ENCODE peak calls at places on chromosome 7, in five cellular contexts. E is D721Med, O is B cell, Q is GM10248, Y is endothelial cell. F is an unnamed sample.

GRCh38 chr7:33986951-33987948 is 81.9 kb downstream of the BMPER start:
- DNase-seq in Y (no peak), E (no peak), O (no peak), Q (no peak), F (no peak)

GRCh38 chr7:98174334-98175259 is 36.6 kb upstream of the BHLHA15 start:
- DNase-seq in Q (no peak), E (no peak), Y (no peak), O (no peak), F (no peak)

GRCh38 chr7:34652784-34653183 is 5.2 kb upstream of the NPSR1 start:
- DNase-seq in E (no peak), Y (no peak), Q (no peak), O (no peak), F (no peak)

GRCh38 chr7:69736411-69736810 is 138.1 kb downstream of the AUTS2 start:
- DNase-seq in Q (no peak), O (no peak), E (no peak), Y (no peak), F (no peak)

GRCh38 chr7:22561895-22562593 is 62.1 kb upstream of the STEAP1B start:
- DNase-seq in Q (no peak), O (peak; percentile 17), Y (no peak), E (no peak), F (no peak)

GRCh38 chr7:20408467-20408826 is 77.7 kb downstream of the ITGB8 start:
- DNase-seq in Y (no peak), E (no peak), O (no peak), Q (no peak), F (no peak)

GRCh38 chr7:2853147-2853546 is 9.0 kb upstream of the GNA12 start:
- DNase-seq in E (no peak), Q (no peak), O (no peak), Y (no peak), F (no peak)

GRCh38 chr7:119256001-119256400 is 1017.0 kb upstream of the KCND2 start:
- DNase-seq in O (no peak), E (no peak), Q (no peak), Y (no peak), F (no peak)

GRCh38 chr7:22452142-22452763 is 47.7 kb downstream of the STEAP1B start:
- DNase-seq in Y (peak; percentile 71), E (no peak), Q (peak; percentile 59), O (peak; percentile 73), F (peak; percentile 79)

GRCh38 chr7:4739528-4739992 is 35.9 kb upstream of the AP5Z1 start:
- DNase-seq in O (peak; percentile 42), Y (no peak), E (no peak), Q (no peak), F (no peak)

GRCh38 chr7:4742051-4742573 is 33.3 kb upstream of the AP5Z1 start:
- DNase-seq in E (no peak), Y (no peak), Q (no peak), O (no peak), F (no peak)

GRCh38 chr7:4740796-4741195 is 34.6 kb upstream of the AP5Z1 start:
- DNase-seq in O (no peak), E (no peak), Q (no peak), Y (no peak), F (no peak)

GRCh38 chr7:4737300-4737699 is 38.1 kb upstream of the AP5Z1 start:
- DNase-seq in E (no peak), O (no peak), Q (no peak), Y (no peak), F (no peak)

DNA sequence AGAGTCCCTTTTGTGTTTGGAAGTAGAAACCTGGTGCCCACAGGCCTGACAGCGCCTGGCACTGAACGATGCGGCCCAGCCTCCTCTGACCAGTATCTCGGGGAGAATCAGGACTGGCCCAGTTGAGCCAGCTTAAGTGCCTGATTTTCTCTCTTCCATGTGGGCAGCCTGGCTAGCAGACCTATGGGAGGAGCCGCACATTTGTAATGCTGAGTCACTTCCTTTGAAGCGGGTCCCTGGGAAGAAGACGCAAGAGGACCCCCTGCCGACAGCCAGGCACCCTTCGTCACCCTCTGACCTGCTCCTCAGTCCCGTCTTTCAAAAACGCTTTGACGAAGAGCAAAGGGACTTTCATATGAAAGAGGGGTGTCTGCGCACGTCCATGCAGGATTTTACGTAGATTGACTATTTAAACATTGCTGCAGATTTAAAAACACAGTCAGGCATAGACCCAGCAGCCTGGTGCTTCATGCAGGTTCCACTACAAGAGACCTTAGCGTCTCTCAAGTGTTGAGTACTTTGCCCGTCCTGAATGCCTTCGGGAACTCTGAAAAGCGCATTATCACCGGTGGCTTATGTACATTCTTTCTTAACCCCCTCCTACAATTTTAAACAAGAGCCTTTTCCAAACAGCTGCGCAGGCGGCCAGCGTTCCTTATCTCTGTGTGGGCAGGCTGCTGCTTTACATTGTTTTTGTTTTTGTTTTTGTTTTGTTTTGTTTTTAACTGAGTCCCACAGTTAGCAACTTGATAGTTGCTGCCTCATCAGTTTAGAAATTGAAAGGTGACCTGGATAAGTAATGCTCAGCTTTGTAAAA is 36.5 kb upstream of the AP5Z1 start:
- DNase-seq in E (no peak), Q (no peak), Y (no peak), O (no peak), F (peak; percentile 25)
- TF ChIP-seq CTCF in E (no peak), Q (no peak), Y (no peak), O (no peak), F (no peak)

GRCh38 chr7:25181537-25181936 is 46.7 kb downstream of the NPVF start:
- DNase-seq in E (no peak), O (no peak), Q (no peak), Y (no peak), F (no peak)

GRCh38 chr7:25179771-25180591 is 48.3 kb downstream of the NPVF start:
- DNase-seq in Y (peak; percentile 100), E (peak; percentile 40), Q (peak; percentile 99), O (peak; percentile 99), F (peak; percentile 100)

GRCh38 chr7:25180592-25180923 is 47.7 kb downstream of the NPVF start:
- DNase-seq in Y (no peak), Q (no peak), E (no peak), O (no peak), F (no peak)

GRCh38 chr7:25179325-25179724 is 49.0 kb downstream of the NPVF start:
- DNase-seq in O (no peak), Q (no peak), Y (no peak), E (no peak), F (no peak)

GRCh38 chr7:25180946-25181345 is 47.3 kb downstream of the NPVF start:
- DNase-seq in E (no peak), Q (no peak), O (no peak), Y (no peak), F (no peak)
- TF ChIP-seq CTCF in E (no peak), Q (no peak), O (no peak), Y (no peak), F (no peak)

DNA sequence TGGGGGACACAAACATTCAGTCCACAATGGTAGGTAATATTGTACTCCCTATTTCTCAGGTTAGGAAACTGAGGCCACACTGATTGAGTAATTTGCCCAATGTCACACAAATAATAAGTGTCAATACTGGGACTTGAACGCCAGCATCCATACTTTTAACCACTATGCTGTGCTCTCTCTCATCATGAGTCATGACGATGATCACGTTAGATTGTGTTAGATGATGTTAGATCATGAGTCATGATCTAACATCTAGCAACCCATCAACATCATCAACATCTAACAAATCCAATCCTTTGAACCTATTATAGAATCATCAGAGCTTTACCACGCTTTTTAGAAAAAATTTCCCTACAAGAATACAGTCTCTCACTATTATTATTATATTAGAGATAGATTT is 28.1 kb upstream of the HERPUD2 start:
- DNase-seq in E (no peak), Q (no peak), O (no peak), Y (no peak), F (no peak)
- TF ChIP-seq CTCF in E (no peak), Q (no peak), O (no peak), Y (no peak), F (no peak)

GRCh38 chr7:170551-171363 is 21.6 kb upstream of the FAM20C start:
- DNase-seq in Q (no peak), E (no peak), Y (no peak), O (no peak), F (no peak)

GRCh38 chr7:173120-173918 is 19.1 kb upstream of the FAM20C start:
- DNase-seq in E (no peak), Q (no peak), O (no peak), Y (no peak), F (peak; percentile 33)

GRCh38 chr7:171912-172515 is 20.4 kb upstream of the FAM20C start:
- DNase-seq in E (no peak), Y (no peak), Q (no peak), O (no peak), F (no peak)

GRCh38 chr7:169854-170172 is 22.6 kb upstream of the FAM20C start:
- DNase-seq in E (no peak), Q (no peak), O (no peak), Y (no peak), F (no peak)

DNA sequence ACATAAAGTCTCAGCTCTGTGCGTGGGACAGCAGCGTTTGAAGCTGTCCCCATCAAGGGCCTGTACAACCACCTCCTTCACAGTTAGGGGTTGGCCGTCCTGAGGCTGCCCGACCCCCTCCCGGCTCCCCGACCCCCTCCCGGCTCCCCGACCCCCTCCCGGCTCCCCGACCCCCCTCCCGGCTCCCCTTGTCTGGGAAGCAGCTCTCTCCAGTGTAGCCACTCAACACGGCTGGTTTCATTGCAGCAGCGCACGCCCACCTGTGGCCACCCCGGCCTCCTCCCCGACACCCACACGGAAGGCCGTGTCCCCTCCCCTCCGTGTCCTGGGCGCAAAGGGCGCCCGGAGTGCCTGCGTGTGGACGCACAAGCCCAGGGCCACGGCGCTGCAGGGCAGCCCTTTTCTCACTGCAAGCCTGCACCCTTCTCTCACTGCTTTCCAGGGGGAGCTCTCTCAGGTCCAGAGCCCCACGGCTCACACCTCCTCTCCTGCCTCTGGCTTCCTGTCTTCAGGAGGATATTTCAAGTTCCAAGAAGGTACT is 20.9 kb upstream of the FAM20C start:
- DNase-seq in E (no peak), O (no peak), Y (no peak), Q (no peak), F (no peak)
- TF ChIP-seq CTCF in E (no peak), O (no peak), Y (no peak), Q (no peak), F (no peak)

F was measured in nephron progenitor cell.